ENCODE peak calls at places on chromosomes 13 and 19, in five cellular contexts. One of them, this sample, is unnamed.

GRCh38 chr19:12331211-12331941 is 2.1 kb downstream of the ZNF563 start:
- DNase-seq in SK-N-SH: no peak
- DNase-seq in suprapubic skin: no peak
- DNase-seq in transverse colon: peak
- DNase-seq in GM12878: peak
- DNase-seq in this sample: no peak

GRCh38 chr13:20664304-20664703 is 39.2 kb upstream of the IL17D start:
- DNase-seq in SK-N-SH: no peak
- DNase-seq in suprapubic skin: no peak
- DNase-seq in transverse colon: no peak
- DNase-seq in GM12878: no peak
- DNase-seq in this sample: no peak

GRCh38 chr13:59625121-59625520 is 538.6 kb downstream of the DIAPH3 start:
- DNase-seq in SK-N-SH: no peak
- DNase-seq in suprapubic skin: no peak
- DNase-seq in transverse colon: no peak
- DNase-seq in GM12878: no peak
- DNase-seq in this sample: no peak

GRCh38 chr19:42122691-42123607 is 9.3 kb downstream of the POU2F2 start:
- DNase-seq in SK-N-SH: no peak
- DNase-seq in suprapubic skin: no peak
- DNase-seq in transverse colon: no peak
- DNase-seq in GM12878: peak
- DNase-seq in this sample: no peak

GRCh38 chr19:44969437-44969836 is 14.3 kb downstream of the CLPTM1 start:
- DNase-seq in SK-N-SH: no peak
- DNase-seq in suprapubic skin: no peak
- DNase-seq in transverse colon: no peak
- DNase-seq in GM12878: no peak
- DNase-seq in this sample: no peak

GRCh38 chr19:23249911-23250649 is at the start of gene ZNF724:
- DNase-seq in SK-N-SH: peak
- DNase-seq in suprapubic skin: peak
- DNase-seq in transverse colon: peak
- DNase-seq in GM12878: peak
- DNase-seq in this sample: peak

GRCh38 chr19:43777163-43777700 is 3.5 kb downstream of the KCNN4 start:
- DNase-seq in SK-N-SH: peak
- DNase-seq in suprapubic skin: no peak
- DNase-seq in transverse colon: no peak
- DNase-seq in GM12878: no peak
- DNase-seq in this sample: no peak

GRCh38 chr19:3276341-3276799 is 51.9 kb downstream of the CELF5 start:
- DNase-seq in SK-N-SH: peak
- DNase-seq in suprapubic skin: no peak
- DNase-seq in transverse colon: peak
- DNase-seq in GM12878: no peak
- DNase-seq in this sample: no peak

GRCh38 chr19:46021531-46022041 is 1.3 kb downstream of the PGLYRP1 start:
- DNase-seq in SK-N-SH: no peak
- DNase-seq in suprapubic skin: peak
- DNase-seq in transverse colon: peak
- DNase-seq in GM12878: no peak
- DNase-seq in this sample: no peak

GRCh38 chr13:52003551-52003950 is 7.7 kb downstream of the ATP7B start:
- DNase-seq in SK-N-SH: no peak
- DNase-seq in suprapubic skin: no peak
- DNase-seq in transverse colon: peak
- DNase-seq in GM12878: no peak
- DNase-seq in this sample: no peak

GRCh38 chr19:38741670-38742069 is 2.6 kb downstream of the CAPN12 start:
- DNase-seq in SK-N-SH: peak
- DNase-seq in suprapubic skin: no peak
- DNase-seq in transverse colon: no peak
- DNase-seq in GM12878: no peak
- DNase-seq in this sample: no peak

GRCh38 chr13:100512422-100512821 is 76.2 kb downstream of the GGACT start:
- DNase-seq in SK-N-SH: no peak
- DNase-seq in suprapubic skin: no peak
- DNase-seq in transverse colon: no peak
- DNase-seq in GM12878: no peak
- DNase-seq in this sample: no peak

GRCh38 chr13:27461940-27462584 is 11.7 kb upstream of the MTIF3 start:
- DNase-seq in SK-N-SH: no peak
- DNase-seq in suprapubic skin: peak
- DNase-seq in transverse colon: no peak
- DNase-seq in GM12878: no peak
- DNase-seq in this sample: no peak

GRCh38 chr19:12985049-12985776 is 10.1 kb upstream of the NFIX start:
- DNase-seq in SK-N-SH: no peak
- DNase-seq in suprapubic skin: peak
- DNase-seq in transverse colon: peak
- DNase-seq in GM12878: no peak
- DNase-seq in this sample: peak

GRCh38 chr19:9847087-9847671 is 12.1 kb downstream of the PIN1 start:
- DNase-seq in SK-N-SH: peak
- DNase-seq in suprapubic skin: no peak
- DNase-seq in transverse colon: peak
- DNase-seq in GM12878: no peak
- DNase-seq in this sample: no peak

GRCh38 chr19:34475975-34476594 is 5.5 kb upstream of the WTIP start:
- DNase-seq in SK-N-SH: no peak
- DNase-seq in suprapubic skin: peak
- DNase-seq in transverse colon: no peak
- DNase-seq in GM12878: no peak
- DNase-seq in this sample: peak

GRCh38 chr19:39342647-39343305 is 555 bp downstream of the SAMD4B start:
- DNase-seq in SK-N-SH: peak
- DNase-seq in suprapubic skin: no peak
- DNase-seq in transverse colon: peak
- DNase-seq in GM12878: no peak
- DNase-seq in this sample: no peak

GRCh38 chr13:99323488-99323887 is 16.3 kb upstream of the GPR183 start:
- DNase-seq in SK-N-SH: no peak
- DNase-seq in suprapubic skin: no peak
- DNase-seq in transverse colon: no peak
- DNase-seq in GM12878: no peak
- DNase-seq in this sample: no peak

GRCh38 chr19:9668544-9668943 is 6.4 kb downstream of the ZNF562 start:
- DNase-seq in SK-N-SH: no peak
- DNase-seq in suprapubic skin: no peak
- DNase-seq in transverse colon: no peak
- DNase-seq in GM12878: no peak
- DNase-seq in this sample: no peak

GRCh38 chr13:49585220-49586157 is at the start of gene RCBTB1:
- DNase-seq in SK-N-SH: peak
- DNase-seq in suprapubic skin: peak
- DNase-seq in transverse colon: peak
- DNase-seq in GM12878: no peak
- DNase-seq in this sample: peak

GRCh38 chr19:18263324-18264215 is 10.7 kb downstream of the IQCN start:
- DNase-seq in SK-N-SH: no peak
- DNase-seq in suprapubic skin: no peak
- DNase-seq in transverse colon: no peak
- DNase-seq in GM12878: no peak
- DNase-seq in this sample: no peak

GRCh38 chr13:51892657-51893056 is 30.9 kb downstream of the CCDC70 start:
- DNase-seq in SK-N-SH: no peak
- DNase-seq in suprapubic skin: no peak
- DNase-seq in transverse colon: no peak
- DNase-seq in GM12878: no peak
- DNase-seq in this sample: no peak

GRCh38 chr19:51093066-51093465 is 10.4 kb upstream of the KLK14 start:
- DNase-seq in SK-N-SH: no peak
- DNase-seq in suprapubic skin: no peak
- DNase-seq in transverse colon: no peak
- DNase-seq in GM12878: no peak
- DNase-seq in this sample: no peak

GRCh38 chr13:31797154-31797775 is 57.9 kb downstream of the RXFP2 start:
- DNase-seq in SK-N-SH: peak
- DNase-seq in suprapubic skin: no peak
- DNase-seq in transverse colon: no peak
- DNase-seq in GM12878: no peak
- DNase-seq in this sample: no peak

DNA sequence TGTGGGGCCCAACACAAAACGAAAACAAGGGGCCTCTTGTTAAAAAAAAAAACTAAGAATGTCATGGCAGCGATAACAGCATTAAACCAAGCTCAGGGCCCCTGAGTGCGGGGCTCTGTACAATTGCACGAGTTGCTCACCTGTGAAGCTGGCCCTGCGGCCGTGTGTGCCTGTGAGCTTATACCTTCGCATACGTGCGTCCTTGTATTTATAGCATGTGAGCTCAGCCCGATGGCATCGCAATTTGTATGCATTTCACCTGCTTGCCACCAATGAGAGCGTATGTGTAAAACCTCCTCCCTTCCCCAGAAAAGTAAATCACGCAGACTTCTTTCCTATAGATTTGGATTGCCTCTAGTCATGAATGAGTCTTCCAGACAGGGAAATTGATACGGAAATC is 17.1 kb downstream of the HNRNPM start:
- DNase-seq in SK-N-SH: no peak
- DNase-seq in suprapubic skin: no peak
- DNase-seq in transverse colon: no peak
- DNase-seq in GM12878: no peak
- DNase-seq in this sample: no peak
- TF ChIP-seq POLR2AphosphoS5 in SK-N-SH: no peak
- TF ChIP-seq POLR2AphosphoS5 in suprapubic skin: no peak
- TF ChIP-seq POLR2AphosphoS5 in transverse colon: no peak
- TF ChIP-seq POLR2AphosphoS5 in GM12878: no peak
- TF ChIP-seq POLR2AphosphoS5 in this sample: no peak

GRCh38 chr13:66354880-66355279 is 875.3 kb downstream of the PCDH9 start:
- DNase-seq in SK-N-SH: no peak
- DNase-seq in suprapubic skin: no peak
- DNase-seq in transverse colon: no peak
- DNase-seq in GM12878: no peak
- DNase-seq in this sample: no peak

GRCh38 chr13:66349945-66350344 is 880.2 kb downstream of the PCDH9 start:
- DNase-seq in SK-N-SH: no peak
- DNase-seq in suprapubic skin: no peak
- DNase-seq in transverse colon: no peak
- DNase-seq in GM12878: no peak
- DNase-seq in this sample: no peak

GRCh38 chr13:66348745-66349720 is 881.1 kb downstream of the PCDH9 start:
- DNase-seq in SK-N-SH: no peak
- DNase-seq in suprapubic skin: no peak
- DNase-seq in transverse colon: no peak
- DNase-seq in GM12878: no peak
- DNase-seq in this sample: no peak

GRCh38 chr13:66358564-66358963 is 871.6 kb downstream of the PCDH9 start:
- DNase-seq in SK-N-SH: no peak
- DNase-seq in suprapubic skin: no peak
- DNase-seq in transverse colon: no peak
- DNase-seq in GM12878: no peak
- DNase-seq in this sample: no peak

GRCh38 chr13:66353664-66354063 is 876.5 kb downstream of the PCDH9 start:
- DNase-seq in SK-N-SH: no peak
- DNase-seq in suprapubic skin: no peak
- DNase-seq in transverse colon: no peak
- DNase-seq in GM12878: no peak
- DNase-seq in this sample: no peak
- TF ChIP-seq CTCF in SK-N-SH: no peak
- TF ChIP-seq CTCF in suprapubic skin: no peak
- TF ChIP-seq CTCF in transverse colon: no peak
- TF ChIP-seq CTCF in GM12878: no peak
- TF ChIP-seq CTCF in this sample: no peak

GRCh38 chr13:108031859-108032258 is 183.5 kb downstream of the LIG4 start:
- DNase-seq in SK-N-SH: no peak
- DNase-seq in suprapubic skin: no peak
- DNase-seq in transverse colon: no peak
- DNase-seq in GM12878: no peak
- DNase-seq in this sample: no peak

GRCh38 chr13:108026671-108027410 is 188.5 kb downstream of the LIG4 start:
- DNase-seq in SK-N-SH: no peak
- DNase-seq in suprapubic skin: no peak
- DNase-seq in transverse colon: no peak
- DNase-seq in GM12878: no peak
- DNase-seq in this sample: no peak
- TF ChIP-seq POLR2AphosphoS5 in SK-N-SH: no peak
- TF ChIP-seq POLR2AphosphoS5 in suprapubic skin: no peak
- TF ChIP-seq POLR2AphosphoS5 in transverse colon: no peak
- TF ChIP-seq POLR2AphosphoS5 in GM12878: no peak
- TF ChIP-seq POLR2AphosphoS5 in this sample: no peak

GRCh38 chr13:113238542-113238941 is 29.1 kb downstream of the CUL4A start:
- DNase-seq in SK-N-SH: no peak
- DNase-seq in suprapubic skin: peak
- DNase-seq in transverse colon: no peak
- DNase-seq in GM12878: no peak
- DNase-seq in this sample: no peak
- TF ChIP-seq CTCF in SK-N-SH: no peak
- TF ChIP-seq CTCF in suprapubic skin: no peak
- TF ChIP-seq CTCF in transverse colon: no peak
- TF ChIP-seq CTCF in GM12878: no peak
- TF ChIP-seq CTCF in this sample: no peak

This sample was measured in vagina.